ENCODE peak calls at places on chromosome 4, in eight cellular contexts. H, G, W, T, Z, R, E and C are unnamed samples.

GRCh38 chr4:29908276-29908675 is 811.9 kb upstream of the PCDH7 start:
- DNase-seq in H (no peak), G (no peak), W (no peak), T (no peak), Z (no peak), R (no peak), E (no peak), C (no peak)

GRCh38 chr4:1881709-1882108 is 10.5 kb downstream of the NSD2 start:
- DNase-seq in H (no peak), G (no peak), W (no peak), T (no peak), Z (no peak), R (no peak), E (no peak), C (no peak)

GRCh38 chr4:185256444-185256843 is 47.0 kb downstream of the SNX25 start:
- DNase-seq in H (no peak), G (peak; percentile 80), W (no peak), T (no peak), Z (no peak), R (no peak), E (no peak), C (no peak)

GRCh38 chr4:40645576-40645975 is 15.9 kb upstream of the RBM47 start:
- DNase-seq in H (no peak), G (no peak), W (no peak), T (no peak), Z (no peak), R (no peak), E (no peak), C (no peak)

GRCh38 chr4:1683371-1683902 is 676 bp downstream of the FAM53A start:
- DNase-seq in H (no peak), G (peak; percentile 94), W (peak; percentile 39), T (peak; percentile 20), Z (no peak), R (peak; percentile 46), E (peak; percentile 50), C (peak; percentile 42)

GRCh38 chr4:164779811-164780216 is 25.9 kb downstream of the SMIM31 start:
- DNase-seq in H (peak; percentile 17), G (peak; percentile 72), W (peak; percentile 24), T (peak; percentile 73), Z (peak; percentile 64), R (peak; percentile 42), E (peak; percentile 51), C (peak; percentile 58)

GRCh38 chr4:39823193-39823592 is 125.3 kb downstream of the UBE2K start:
- DNase-seq in H (no peak), G (peak; percentile 62), W (peak; percentile 65), T (no peak), Z (no peak), R (no peak), E (no peak), C (no peak)

GRCh38 chr4:113049421-113050355 is at the start of gene ANK2:
- DNase-seq in H (no peak), G (no peak), W (no peak), T (no peak), Z (peak; percentile 26), R (no peak), E (no peak), C (no peak)

GRCh38 chr4:7359302-7360063 is 75.2 kb downstream of the PSAPL1 start:
- DNase-seq in H (no peak), G (no peak), W (no peak), T (no peak), Z (no peak), R (no peak), E (no peak), C (no peak)

GRCh38 chr4:123284166-123284565 is 112.4 kb upstream of the SPRY1 start:
- DNase-seq in H (no peak), G (no peak), W (no peak), T (no peak), Z (no peak), R (no peak), E (no peak), C (no peak)

GRCh38 chr4:10089346-10089745 is 27.3 kb downstream of the WDR1 start:
- DNase-seq in H (no peak), G (no peak), W (no peak), T (no peak), Z (peak; percentile 57), R (no peak), E (no peak), C (no peak)

GRCh38 chr4:41881931-41882621 is 53.2 kb upstream of the TMEM33 start:
- DNase-seq in H (peak; percentile 52), G (no peak), W (no peak), T (no peak), Z (peak; percentile 54), R (no peak), E (no peak), C (no peak)